ENCODE peak calls at places on chromosomes 12 and 14, in nine cellular contexts. P is HFF-Myc; X is lung; N is hypothalamus; W is activated gamma-delta T cell treated with anti-CD3 and anti-CD28 coated beads, Interleukin-2, amount 50 U/mL, for 16 hours; M is SHP77 treated with DMSO at 0.1 percent for 48 hours; A is posterior vena cava; Q is IMR-90; L is NCI-H748 treated with DMSO at 0.1 percent for 48 hours. I is an unnamed sample.

GRCh38 chr12:50573271-50573670 is 68.5 kb downstream of the DIP2B start:
- DNase-seq in Q (no peak), A (no peak), X (no peak), P (no peak), M (no peak), L (no peak), N (no peak), W (no peak), I (no peak)

GRCh38 chr14:101183376-101184103 is 280.0 kb upstream of the RTL1 start:
- DNase-seq in W (no peak), A (peak), P (no peak), Q (no peak), X (peak), L (no peak), N (no peak), M (no peak), I (no peak)

GRCh38 chr12:76470028-76470939 is 89.3 kb downstream of the OSBPL8 start:
- DNase-seq in M (peak), L (no peak), X (no peak), P (peak), N (no peak), A (no peak), W (no peak), Q (peak), I (no peak)

GRCh38 chr12:19186722-19187661 is 57.5 kb downstream of the PLEKHA5 start:
- DNase-seq in M (no peak), Q (peak), A (no peak), L (no peak), X (no peak), W (no peak), N (no peak), P (peak), I (peak)

GRCh38 chr12:116662612-116663144 is 75.2 kb downstream of the SPRING1 start:
- DNase-seq in L (no peak), X (no peak), Q (peak), A (no peak), M (peak), P (no peak), N (peak), W (no peak), I (no peak)

GRCh38 chr12:125888921-125889320 is 823.7 kb downstream of the AACS start:
- DNase-seq in M (no peak), Q (no peak), P (no peak), N (no peak), W (no peak), X (no peak), A (no peak), L (no peak), I (no peak)

GRCh38 chr14:104216457-104216856 is 78.1 kb downstream of the KIF26A start:
- DNase-seq in Q (no peak), M (no peak), X (no peak), P (no peak), A (peak), N (no peak), W (no peak), L (no peak), I (no peak)

GRCh38 chr12:44618960-44619359 is 257.2 kb downstream of the NELL2 start:
- DNase-seq in Q (no peak), M (peak), N (no peak), X (no peak), A (no peak), L (no peak), W (no peak), P (no peak), I (no peak)

GRCh38 chr14:90447720-90448497 is 51.1 kb downstream of the CALM1 start:
- DNase-seq in X (no peak), A (no peak), M (no peak), L (no peak), P (no peak), W (no peak), N (no peak), Q (no peak), I (no peak)

GRCh38 chr12:128810182-128811127 is 13.3 kb downstream of the SLC15A4 start:
- DNase-seq in Q (no peak), M (no peak), W (no peak), X (no peak), A (no peak), P (no peak), L (no peak), N (peak), I (no peak)

GRCh38 chr12:132449565-132450390 is 40.2 kb upstream of the FBRSL1 start:
- DNase-seq in W (no peak), X (no peak), Q (no peak), P (no peak), L (no peak), N (no peak), A (no peak), M (no peak), I (no peak)

GRCh38 chr14:73477618-73478266 is 13.0 kb upstream of the RIOX1 start:
- DNase-seq in X (no peak), M (no peak), P (no peak), N (no peak), L (no peak), Q (peak), W (no peak), A (no peak), I (no peak)

GRCh38 chr14:61837336-61838229 is 75.4 kb downstream of the SNAPC1 start:
- DNase-seq in A (peak), Q (peak), X (peak), L (peak), P (peak), W (peak), M (peak), N (peak), I (peak)

GRCh38 chr12:122062832-122063690 is 15.5 kb upstream of the MLXIP start:
- DNase-seq in W (no peak), M (peak), L (no peak), A (peak), N (no peak), X (no peak), Q (peak), P (no peak), I (peak)

GRCh38 chr12:39931857-39932256 is 174.0 kb downstream of the SLC2A13 start:
- DNase-seq in X (no peak), Q (no peak), N (no peak), L (no peak), M (no peak), W (no peak), A (no peak), P (no peak), I (no peak)

GRCh38 chr12:26539131-26539530 is 293.9 kb downstream of the ITPR2 start:
- DNase-seq in A (no peak), M (no peak), N (no peak), X (no peak), P (no peak), W (no peak), L (no peak), Q (no peak), I (no peak)